ENCODE peak calls at places on chromosomes 3 and 15, in five cellular contexts. One of them, this sample, is unnamed.

GRCh38 chr15:78763796-78764241 is 47.4 kb downstream of the ADAMTS7 start:
- DNase-seq in psoas muscle: peak
- DNase-seq in AG04449: no peak
- DNase-seq in left ventricle myocardium inferior: no peak
- DNase-seq in transverse colon: no peak
- DNase-seq in this sample: no peak

GRCh38 chr3:126845910-126846309 is 137.0 kb upstream of the PLXNA1 start:
- DNase-seq in psoas muscle: no peak
- DNase-seq in AG04449: no peak
- DNase-seq in left ventricle myocardium inferior: no peak
- DNase-seq in transverse colon: no peak
- DNase-seq in this sample: no peak

GRCh38 chr15:63169796-63170195 is 12.5 kb upstream of the RPS27L start:
- DNase-seq in psoas muscle: peak
- DNase-seq in AG04449: no peak
- DNase-seq in left ventricle myocardium inferior: no peak
- DNase-seq in transverse colon: no peak
- DNase-seq in this sample: no peak

GRCh38 chr3:100590114-100590839 is 19.1 kb upstream of the ADGRG7 start:
- DNase-seq in psoas muscle: no peak
- DNase-seq in AG04449: no peak
- DNase-seq in left ventricle myocardium inferior: no peak
- DNase-seq in transverse colon: peak
- DNase-seq in this sample: peak

GRCh38 chr15:74382004-74382816 is 14.8 kb upstream of the CYP11A1 start:
- DNase-seq in psoas muscle: peak
- DNase-seq in AG04449: no peak
- DNase-seq in left ventricle myocardium inferior: peak
- DNase-seq in transverse colon: peak
- DNase-seq in this sample: peak

GRCh38 chr3:118548434-118548833 is 486.2 kb downstream of the IGSF11 start:
- DNase-seq in psoas muscle: no peak
- DNase-seq in AG04449: no peak
- DNase-seq in left ventricle myocardium inferior: no peak
- DNase-seq in transverse colon: no peak
- DNase-seq in this sample: no peak

GRCh38 chr3:188042466-188042865 is 111.5 kb upstream of the LPP start:
- DNase-seq in psoas muscle: no peak
- DNase-seq in AG04449: no peak
- DNase-seq in left ventricle myocardium inferior: no peak
- DNase-seq in transverse colon: no peak
- DNase-seq in this sample: no peak

GRCh38 chr3:9932843-9933560 is 632 bp upstream of the CRELD1 start:
- DNase-seq in psoas muscle: peak
- DNase-seq in AG04449: no peak
- DNase-seq in left ventricle myocardium inferior: peak
- DNase-seq in transverse colon: peak
- DNase-seq in this sample: no peak

GRCh38 chr15:26967719-26968269 is 3.2 kb upstream of the GABRG3 start:
- DNase-seq in psoas muscle: no peak
- DNase-seq in AG04449: no peak
- DNase-seq in left ventricle myocardium inferior: no peak
- DNase-seq in transverse colon: no peak
- DNase-seq in this sample: no peak

GRCh38 chr3:43958005-43958770 is 267.4 kb downstream of the ABHD5 start:
- DNase-seq in psoas muscle: no peak
- DNase-seq in AG04449: no peak
- DNase-seq in left ventricle myocardium inferior: no peak
- DNase-seq in transverse colon: no peak
- DNase-seq in this sample: no peak

GRCh38 chr3:105402287-105402801 is 35.6 kb downstream of the ALCAM start:
- DNase-seq in psoas muscle: no peak
- DNase-seq in AG04449: no peak
- DNase-seq in left ventricle myocardium inferior: no peak
- DNase-seq in transverse colon: no peak
- DNase-seq in this sample: no peak

GRCh38 chr15:78055923-78056713 is 21.4 kb downstream of the TBC1D2B start:
- DNase-seq in psoas muscle: no peak
- DNase-seq in AG04449: no peak
- DNase-seq in left ventricle myocardium inferior: no peak
- DNase-seq in transverse colon: peak
- DNase-seq in this sample: no peak

GRCh38 chr3:127544806-127545545 is 45.6 kb downstream of the TPRA1 start:
- DNase-seq in psoas muscle: no peak
- DNase-seq in AG04449: no peak
- DNase-seq in left ventricle myocardium inferior: no peak
- DNase-seq in transverse colon: no peak
- DNase-seq in this sample: no peak

GRCh38 chr15:35481992-35482391 is 64.0 kb downstream of the DPH6 start:
- DNase-seq in psoas muscle: no peak
- DNase-seq in AG04449: no peak
- DNase-seq in left ventricle myocardium inferior: no peak
- DNase-seq in transverse colon: no peak
- DNase-seq in this sample: peak

GRCh38 chr3:197367081-197367780 is 68.8 kb upstream of the DLG1 start:
- DNase-seq in psoas muscle: no peak
- DNase-seq in AG04449: peak
- DNase-seq in left ventricle myocardium inferior: no peak
- DNase-seq in transverse colon: no peak
- DNase-seq in this sample: no peak

GRCh38 chr3:172847292-172847691 is 96.8 kb downstream of the ECT2 start:
- DNase-seq in psoas muscle: no peak
- DNase-seq in AG04449: no peak
- DNase-seq in left ventricle myocardium inferior: no peak
- DNase-seq in transverse colon: no peak
- DNase-seq in this sample: no peak

GRCh38 chr3:169619793-169620192 is 43.7 kb downstream of the MECOM start:
- DNase-seq in psoas muscle: no peak
- DNase-seq in AG04449: no peak
- DNase-seq in left ventricle myocardium inferior: no peak
- DNase-seq in transverse colon: no peak
- DNase-seq in this sample: no peak

GRCh38 chr15:87720235-87720634 is 536.3 kb downstream of the NTRK3 start:
- DNase-seq in psoas muscle: no peak
- DNase-seq in AG04449: no peak
- DNase-seq in left ventricle myocardium inferior: no peak
- DNase-seq in transverse colon: no peak
- DNase-seq in this sample: no peak

GRCh38 chr3:194043516-194043915 is 92.4 kb upstream of the HES1 start:
- DNase-seq in psoas muscle: no peak
- DNase-seq in AG04449: peak
- DNase-seq in left ventricle myocardium inferior: no peak
- DNase-seq in transverse colon: no peak
- DNase-seq in this sample: no peak

GRCh38 chr15:25175033-25175788 is 220.4 kb downstream of the SNRPN start:
- DNase-seq in psoas muscle: peak
- DNase-seq in AG04449: no peak
- DNase-seq in left ventricle myocardium inferior: peak
- DNase-seq in transverse colon: no peak
- DNase-seq in this sample: no peak

GRCh38 chr3:82163907-82164520 is 402.6 kb upstream of the GBE1 start:
- DNase-seq in psoas muscle: no peak
- DNase-seq in AG04449: no peak
- DNase-seq in left ventricle myocardium inferior: no peak
- DNase-seq in transverse colon: no peak
- DNase-seq in this sample: no peak

GRCh38 chr3:194284351-194284750 is 66.8 kb downstream of the CPN2 start:
- DNase-seq in psoas muscle: no peak
- DNase-seq in AG04449: no peak
- DNase-seq in left ventricle myocardium inferior: no peak
- DNase-seq in transverse colon: no peak
- DNase-seq in this sample: no peak

GRCh38 chr15:76987896-76988860 is 6.7 kb upstream of the PSTPIP1 start:
- DNase-seq in psoas muscle: peak
- DNase-seq in AG04449: no peak
- DNase-seq in left ventricle myocardium inferior: peak
- DNase-seq in transverse colon: peak
- DNase-seq in this sample: no peak

GRCh38 chr3:138400651-138401070 is 33.8 kb upstream of the ESYT3 start:
- DNase-seq in psoas muscle: no peak
- DNase-seq in AG04449: no peak
- DNase-seq in left ventricle myocardium inferior: no peak
- DNase-seq in transverse colon: no peak
- DNase-seq in this sample: no peak

GRCh38 chr3:185320949-185321348 is 42.0 kb upstream of the MAP3K13 start:
- DNase-seq in psoas muscle: no peak
- DNase-seq in AG04449: no peak
- DNase-seq in left ventricle myocardium inferior: no peak
- DNase-seq in transverse colon: no peak
- DNase-seq in this sample: no peak

GRCh38 chr15:33894193-33894592 is 74.1 kb upstream of the CHRM5 start:
- DNase-seq in psoas muscle: no peak
- DNase-seq in AG04449: no peak
- DNase-seq in left ventricle myocardium inferior: no peak
- DNase-seq in transverse colon: no peak
- DNase-seq in this sample: no peak

GRCh38 chr3:129387492-129387891 is 40.9 kb downstream of the EFCAB12 start:
- DNase-seq in psoas muscle: no peak
- DNase-seq in AG04449: no peak
- DNase-seq in left ventricle myocardium inferior: no peak
- DNase-seq in transverse colon: no peak
- DNase-seq in this sample: no peak

GRCh38 chr3:11532865-11533490 is 110.7 kb downstream of the VGLL4 start:
- DNase-seq in psoas muscle: no peak
- DNase-seq in AG04449: peak
- DNase-seq in left ventricle myocardium inferior: no peak
- DNase-seq in transverse colon: no peak
- DNase-seq in this sample: no peak

GRCh38 chr15:91782221-91782620 is 71.3 kb upstream of the SLCO3A1 start:
- DNase-seq in psoas muscle: no peak
- DNase-seq in AG04449: no peak
- DNase-seq in left ventricle myocardium inferior: no peak
- DNase-seq in transverse colon: no peak
- DNase-seq in this sample: no peak

GRCh38 chr15:81948751-81949150 is 97.1 kb downstream of the MEX3B start:
- DNase-seq in psoas muscle: no peak
- DNase-seq in AG04449: no peak
- DNase-seq in left ventricle myocardium inferior: no peak
- DNase-seq in transverse colon: no peak
- DNase-seq in this sample: no peak

GRCh38 chr3:120506076-120506827 is 55.5 kb upstream of the FSTL1 start:
- DNase-seq in psoas muscle: no peak
- DNase-seq in AG04449: no peak
- DNase-seq in left ventricle myocardium inferior: no peak
- DNase-seq in transverse colon: no peak
- DNase-seq in this sample: no peak